ENCODE peak calls at places on chromosome 17, in nine cellular contexts. One of them, this sample, is unnamed.

GRCh38 chr17:31495049-31495885 is 103.8 kb downstream of the RAB11FIP4 start:
- DNase-seq in Caki2: peak; percentile 75
- DNase-seq in HAP-1: no peak
- DNase-seq in NCI-H460: no peak
- DNase-seq in hepatic stellate cell: no peak
- DNase-seq in myocyte: peak; percentile 57
- DNase-seq in RPMI7951: no peak
- DNase-seq in activated CD4-positive, alpha-beta T cell treated with anti-CD3 and anti-CD28 coated beads, Interleukin-2, amount 10 ng/mL, durations not matched to agents 24 days and 14 days: no peak
- DNase-seq in AG10803: peak; percentile 28
- DNase-seq in this sample: no peak

GRCh38 chr17:1091885-1092284 is 87.9 kb downstream of the ABR start:
- DNase-seq in AG10803: no peak
- DNase-seq in RPMI7951: no peak
- DNase-seq in hepatic stellate cell: no peak
- DNase-seq in activated CD4-positive, alpha-beta T cell treated with anti-CD3 and anti-CD28 coated beads, Interleukin-2, amount 10 ng/mL, durations not matched to agents 24 days and 14 days: no peak
- DNase-seq in NCI-H460: no peak
- DNase-seq in HAP-1: no peak
- DNase-seq in Caki2: no peak
- DNase-seq in myocyte: no peak
- DNase-seq in this sample: no peak

GRCh38 chr17:40486513-40487370 is 14.7 kb downstream of the TNS4 start:
- DNase-seq in myocyte: no peak
- DNase-seq in RPMI7951: peak; percentile 50
- DNase-seq in AG10803: peak; percentile 90
- DNase-seq in activated CD4-positive, alpha-beta T cell treated with anti-CD3 and anti-CD28 coated beads, Interleukin-2, amount 10 ng/mL, durations not matched to agents 24 days and 14 days: no peak
- DNase-seq in hepatic stellate cell: peak; percentile 54
- DNase-seq in NCI-H460: no peak
- DNase-seq in HAP-1: no peak
- DNase-seq in Caki2: peak; percentile 20
- DNase-seq in this sample: no peak

GRCh38 chr17:79515646-79516604 is 94.9 kb downstream of the RBFOX3 start:
- DNase-seq in HAP-1: no peak
- DNase-seq in AG10803: peak; percentile 2
- DNase-seq in RPMI7951: no peak
- DNase-seq in activated CD4-positive, alpha-beta T cell treated with anti-CD3 and anti-CD28 coated beads, Interleukin-2, amount 10 ng/mL, durations not matched to agents 24 days and 14 days: no peak
- DNase-seq in hepatic stellate cell: no peak
- DNase-seq in Caki2: no peak
- DNase-seq in NCI-H460: no peak
- DNase-seq in myocyte: peak; percentile 31
- DNase-seq in this sample: no peak

GRCh38 chr17:63598284-63598683 is 2.4 kb upstream of the TACO1 start:
- DNase-seq in AG10803: no peak
- DNase-seq in NCI-H460: no peak
- DNase-seq in RPMI7951: no peak
- DNase-seq in activated CD4-positive, alpha-beta T cell treated with anti-CD3 and anti-CD28 coated beads, Interleukin-2, amount 10 ng/mL, durations not matched to agents 24 days and 14 days: no peak
- DNase-seq in hepatic stellate cell: no peak
- DNase-seq in HAP-1: no peak
- DNase-seq in Caki2: no peak
- DNase-seq in myocyte: no peak
- DNase-seq in this sample: no peak

GRCh38 chr17:62869885-62870580 is 61.9 kb upstream of the MARCHF10 start:
- DNase-seq in AG10803: peak; percentile 76
- DNase-seq in HAP-1: peak; percentile 92
- DNase-seq in activated CD4-positive, alpha-beta T cell treated with anti-CD3 and anti-CD28 coated beads, Interleukin-2, amount 10 ng/mL, durations not matched to agents 24 days and 14 days: no peak
- DNase-seq in NCI-H460: no peak
- DNase-seq in hepatic stellate cell: peak; percentile 78
- DNase-seq in RPMI7951: peak; percentile 68
- DNase-seq in myocyte: no peak
- DNase-seq in Caki2: no peak
- DNase-seq in this sample: no peak

GRCh38 chr17:81519284-81520020 is 6.9 kb upstream of the ACTG1 start:
- DNase-seq in hepatic stellate cell: no peak
- DNase-seq in HAP-1: no peak
- DNase-seq in RPMI7951: no peak
- DNase-seq in activated CD4-positive, alpha-beta T cell treated with anti-CD3 and anti-CD28 coated beads, Interleukin-2, amount 10 ng/mL, durations not matched to agents 24 days and 14 days: peak; percentile 89
- DNase-seq in AG10803: no peak
- DNase-seq in NCI-H460: no peak
- DNase-seq in myocyte: no peak
- DNase-seq in Caki2: peak; percentile 76
- DNase-seq in this sample: no peak

GRCh38 chr17:82078433-82078832 is 12.8 kb upstream of the DUS1L start:
- DNase-seq in RPMI7951: no peak
- DNase-seq in hepatic stellate cell: no peak
- DNase-seq in AG10803: no peak
- DNase-seq in HAP-1: no peak
- DNase-seq in myocyte: no peak
- DNase-seq in activated CD4-positive, alpha-beta T cell treated with anti-CD3 and anti-CD28 coated beads, Interleukin-2, amount 10 ng/mL, durations not matched to agents 24 days and 14 days: no peak
- DNase-seq in NCI-H460: no peak
- DNase-seq in Caki2: no peak
- DNase-seq in this sample: no peak

GRCh38 chr17:58391302-58391984 is 25.9 kb downstream of the RNF43 start:
- DNase-seq in HAP-1: peak; percentile 81
- DNase-seq in hepatic stellate cell: no peak
- DNase-seq in AG10803: no peak
- DNase-seq in RPMI7951: peak; percentile 82
- DNase-seq in activated CD4-positive, alpha-beta T cell treated with anti-CD3 and anti-CD28 coated beads, Interleukin-2, amount 10 ng/mL, durations not matched to agents 24 days and 14 days: no peak
- DNase-seq in myocyte: no peak
- DNase-seq in Caki2: peak; percentile 92
- DNase-seq in NCI-H460: peak; percentile 14
- DNase-seq in this sample: no peak

GRCh38 chr17:76275382-76276068 is 10.4 kb downstream of the UBALD2 start:
- DNase-seq in activated CD4-positive, alpha-beta T cell treated with anti-CD3 and anti-CD28 coated beads, Interleukin-2, amount 10 ng/mL, durations not matched to agents 24 days and 14 days: peak; percentile 65
- DNase-seq in RPMI7951: no peak
- DNase-seq in AG10803: no peak
- DNase-seq in myocyte: no peak
- DNase-seq in NCI-H460: no peak
- DNase-seq in HAP-1: no peak
- DNase-seq in hepatic stellate cell: no peak
- DNase-seq in Caki2: no peak
- DNase-seq in this sample: no peak

GRCh38 chr17:40564883-40565744 is at the start of gene CCR7:
- DNase-seq in HAP-1: no peak
- DNase-seq in RPMI7951: no peak
- DNase-seq in hepatic stellate cell: no peak
- DNase-seq in AG10803: no peak
- DNase-seq in activated CD4-positive, alpha-beta T cell treated with anti-CD3 and anti-CD28 coated beads, Interleukin-2, amount 10 ng/mL, durations not matched to agents 24 days and 14 days: peak; percentile 93
- DNase-seq in NCI-H460: no peak
- DNase-seq in myocyte: no peak
- DNase-seq in Caki2: no peak
- DNase-seq in this sample: no peak

GRCh38 chr17:80265205-80266068 is 4.8 kb downstream of the RNF213 start:
- DNase-seq in hepatic stellate cell: no peak
- DNase-seq in RPMI7951: no peak
- DNase-seq in AG10803: no peak
- DNase-seq in myocyte: no peak
- DNase-seq in NCI-H460: no peak
- DNase-seq in Caki2: no peak
- DNase-seq in activated CD4-positive, alpha-beta T cell treated with anti-CD3 and anti-CD28 coated beads, Interleukin-2, amount 10 ng/mL, durations not matched to agents 24 days and 14 days: peak; percentile 89
- DNase-seq in HAP-1: no peak
- DNase-seq in this sample: no peak

GRCh38 chr17:16415031-16415924 is at the start of gene TRPV2:
- DNase-seq in myocyte: no peak
- DNase-seq in Caki2: no peak
- DNase-seq in NCI-H460: no peak
- DNase-seq in RPMI7951: peak; percentile 31
- DNase-seq in HAP-1: no peak
- DNase-seq in AG10803: no peak
- DNase-seq in activated CD4-positive, alpha-beta T cell treated with anti-CD3 and anti-CD28 coated beads, Interleukin-2, amount 10 ng/mL, durations not matched to agents 24 days and 14 days: peak; percentile 83
- DNase-seq in hepatic stellate cell: peak; percentile 50
- DNase-seq in this sample: no peak

GRCh38 chr17:29090746-29091395 is 47.9 kb downstream of the PIPOX start:
- DNase-seq in Caki2: no peak
- DNase-seq in activated CD4-positive, alpha-beta T cell treated with anti-CD3 and anti-CD28 coated beads, Interleukin-2, amount 10 ng/mL, durations not matched to agents 24 days and 14 days: no peak
- DNase-seq in myocyte: peak; percentile 56
- DNase-seq in AG10803: no peak
- DNase-seq in hepatic stellate cell: no peak
- DNase-seq in HAP-1: no peak
- DNase-seq in NCI-H460: no peak
- DNase-seq in RPMI7951: no peak
- DNase-seq in this sample: peak; percentile 38

GRCh38 chr17:64420143-64420670 is 28.7 kb upstream of the MILR1 start:
- DNase-seq in NCI-H460: peak; percentile 83
- DNase-seq in hepatic stellate cell: peak; percentile 73
- DNase-seq in HAP-1: peak; percentile 76
- DNase-seq in Caki2: peak; percentile 64
- DNase-seq in AG10803: peak; percentile 79
- DNase-seq in RPMI7951: peak; percentile 74
- DNase-seq in activated CD4-positive, alpha-beta T cell treated with anti-CD3 and anti-CD28 coated beads, Interleukin-2, amount 10 ng/mL, durations not matched to agents 24 days and 14 days: peak; percentile 85
- DNase-seq in myocyte: peak; percentile 89
- DNase-seq in this sample: peak; percentile 84

GRCh38 chr17:15742921-15743320 is 10.8 kb downstream of the TBC1D26 start:
- DNase-seq in hepatic stellate cell: no peak
- DNase-seq in RPMI7951: no peak
- DNase-seq in HAP-1: no peak
- DNase-seq in AG10803: no peak
- DNase-seq in activated CD4-positive, alpha-beta T cell treated with anti-CD3 and anti-CD28 coated beads, Interleukin-2, amount 10 ng/mL, durations not matched to agents 24 days and 14 days: peak; percentile 41
- DNase-seq in myocyte: no peak
- DNase-seq in NCI-H460: no peak
- DNase-seq in Caki2: no peak
- DNase-seq in this sample: no peak